ENCODE peak calls at places on chromosomes 7 and 10, in four cellular contexts. G is pancreas, H is BJ, M is GM12865. J is an unnamed sample.
A peak's percentile ranks its signal among the peaks of the same experiment; 100 is the strongest.

GRCh38 chr7:105837765-105838241 is 38.6 kb downstream of the ATXN7L1 start:
- DNase-seq in G (no peak), H (no peak), M (no peak), J (no peak)

GRCh38 chr10:110426294-110427153 is 71.2 kb upstream of the DUSP5 start:
- DNase-seq in G (no peak), H (peak; percentile 86), M (peak; percentile 64), J (peak; percentile 24)

GRCh38 chr7:72123913-72124312 is 288.2 kb downstream of the CALN1 start:
- DNase-seq in G (no peak), H (no peak), M (no peak), J (no peak)

GRCh38 chr10:80252296-80252887 is 37.1 kb downstream of the MAT1A start:
- DNase-seq in G (no peak), H (no peak), M (no peak), J (no peak)

GRCh38 chr10:23657677-23658076 is 218.8 kb downstream of the OTUD1 start:
- DNase-seq in G (no peak), H (no peak), M (no peak), J (no peak)

GRCh38 chr7:95772298-95772770 is at the start of gene DYNC1I1:
- DNase-seq in G (peak; percentile 87), H (no peak), M (peak; percentile 59), J (peak; percentile 85)

GRCh38 chr7:79241288-79242055 is 212.0 kb downstream of the MAGI2 start:
- DNase-seq in G (no peak), H (peak; percentile 71), M (no peak), J (no peak)

GRCh38 chr7:57867884-57868701 is 418.1 kb downstream of the ZNF716 start:
- DNase-seq in G (peak; percentile 30), H (no peak), M (no peak), J (peak; percentile 2)

GRCh38 chr7:57868771-57869483 is 418.9 kb downstream of the ZNF716 start:
- DNase-seq in G (peak; percentile 27), H (no peak), M (no peak), J (peak; percentile 2)

GRCh38 chr7:131945313-131945831 is 388.9 kb upstream of the PODXL start:
- DNase-seq in G (peak; percentile 75), H (no peak), M (peak; percentile 42), J (peak; percentile 59)

GRCh38 chr7:20993693-20994092 is 207.0 kb upstream of the SP8 start:
- DNase-seq in G (no peak), H (no peak), M (no peak), J (no peak)

GRCh38 chr10:91190876-91191580 is 29.4 kb upstream of the PCGF5 start:
- DNase-seq in G (no peak), H (no peak), M (peak; percentile 53), J (no peak)

GRCh38 chr10:80598084-80598798 is 60.5 kb downstream of the SH2D4B start:
- DNase-seq in G (no peak), H (no peak), M (peak; percentile 54), J (peak; percentile 61)

GRCh38 chr7:14639329-14639728 is 263.2 kb downstream of the DGKB start:
- DNase-seq in G (no peak), H (no peak), M (no peak), J (no peak)

GRCh38 chr10:3955954-3956617 is 171.1 kb upstream of the KLF6 start:
- DNase-seq in G (no peak), H (no peak), M (no peak), J (no peak)

GRCh38 chr10:46267132-46267985 is 19.4 kb upstream of the ANTXRL start:
- DNase-seq in G (no peak), H (no peak), M (no peak), J (no peak)

GRCh38 chr10:99958806-99959205 is 50.9 kb downstream of the DNMBP start:
- DNase-seq in G (no peak), H (no peak), M (no peak), J (no peak)

GRCh38 chr10:99966306-99966705 is 43.4 kb downstream of the DNMBP start:
- DNase-seq in G (no peak), H (peak; percentile 62), M (no peak), J (no peak)

GRCh38 chr10:99967961-99968360 is 41.8 kb downstream of the DNMBP start:
- DNase-seq in G (no peak), H (no peak), M (no peak), J (no peak)

GRCh38 chr10:99965700-99966099 is 44.0 kb downstream of the DNMBP start:
- DNase-seq in G (no peak), H (no peak), M (no peak), J (no peak)

DNA sequence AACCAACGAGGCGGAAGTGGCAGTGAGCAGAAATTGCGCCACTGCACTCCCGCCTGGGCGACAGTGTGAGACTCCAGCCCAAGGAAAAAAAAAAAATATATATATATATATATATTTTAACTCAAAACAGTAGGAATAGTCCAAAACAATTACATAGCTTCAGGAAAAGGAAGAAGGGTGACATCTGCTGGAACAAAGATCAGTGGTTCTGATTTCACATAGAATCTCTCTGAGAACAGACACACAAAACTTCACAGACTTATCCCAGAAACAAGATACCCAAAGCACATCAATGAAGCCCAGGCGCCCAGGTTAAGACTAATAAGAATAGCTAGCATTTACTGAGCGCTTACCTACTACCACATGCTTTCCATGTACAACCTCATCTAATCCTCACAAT is 45.0 kb downstream of the DNMBP start:
- DNase-seq in G (no peak), H (no peak), M (no peak), J (no peak)
- TF ChIP-seq CTCF in G (no peak), H (peak; percentile 8), M (no peak), J (no peak)

GRCh38 chr7:154857728-154858681 is 144.9 kb downstream of the PAXIP1 start:
- DNase-seq in G (no peak), H (no peak), M (no peak), J (no peak)
- TF ChIP-seq CTCF in G (no peak), H (no peak), M (no peak), J (no peak)

GRCh38 chr10:123413353-123413752 is 252.8 kb upstream of the GPR26 start:
- DNase-seq in G (no peak), H (no peak), M (peak; percentile 48), J (no peak)
- TF ChIP-seq CTCF in G (no peak), H (no peak), M (peak; percentile 31), J (no peak)

GRCh38 chr10:61941202-61941651 is 39.7 kb downstream of the ARID5B start:
- DNase-seq in G (no peak), H (no peak), M (no peak), J (no peak)

GRCh38 chr10:61939575-61940301 is 38.2 kb downstream of the ARID5B start:
- DNase-seq in G (no peak), H (peak; percentile 81), M (peak; percentile 52), J (no peak)

GRCh38 chr10:61942997-61943457 is 41.5 kb downstream of the ARID5B start:
- DNase-seq in G (no peak), H (peak; percentile 39), M (peak; percentile 33), J (no peak)

GRCh38 chr10:61944445-61945123 is 43.1 kb downstream of the ARID5B start:
- DNase-seq in G (no peak), H (no peak), M (peak; percentile 43), J (no peak)

GRCh38 chr10:61943699-61944444 is 42.4 kb downstream of the ARID5B start:
- DNase-seq in G (no peak), H (no peak), M (peak; percentile 82), J (no peak)
- TF ChIP-seq CTCF in G (no peak), H (no peak), M (peak; percentile 13), J (no peak)

GRCh38 chr10:36504752-36505151 is 620.6 kb upstream of the ANKRD30A start:
- DNase-seq in G (no peak), H (no peak), M (no peak), J (no peak)
- TF ChIP-seq CTCF in G (no peak), H (no peak), M (no peak), J (no peak)

DNA sequence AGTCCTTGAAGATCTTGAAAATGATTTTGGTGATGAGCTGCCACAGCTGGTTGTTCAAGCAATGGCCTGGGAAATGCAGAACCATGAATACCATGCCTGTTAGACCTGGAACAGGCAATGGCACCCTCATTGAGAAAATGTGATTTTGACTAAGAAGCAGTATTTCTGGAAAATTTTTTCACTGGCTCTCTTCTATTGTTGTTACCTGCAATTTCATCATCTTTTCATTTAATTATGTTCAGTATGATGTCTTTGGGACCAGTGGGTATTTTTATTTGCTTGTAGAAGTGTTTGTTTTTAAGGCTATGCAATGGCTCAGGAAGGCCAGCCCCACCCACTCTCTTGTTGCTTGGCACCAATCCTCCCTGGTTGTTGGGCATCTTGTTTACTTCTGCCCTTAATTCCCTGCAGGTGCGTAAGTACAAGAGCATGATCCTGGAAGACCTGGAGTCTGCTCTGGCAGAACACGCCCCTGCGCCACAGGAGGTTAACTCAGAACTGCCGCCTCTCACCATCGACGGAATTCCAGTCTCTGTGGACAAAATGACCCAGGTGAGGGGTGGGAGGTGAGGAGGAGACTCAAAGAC is 78.6 kb downstream of the NRF1 start:
- DNase-seq in G (no peak), H (no peak), M (no peak), J (no peak)
- TF ChIP-seq CTCF in G (no peak), H (no peak), M (no peak), J (no peak)

GRCh38 chr7:34084651-34085050 is 179.3 kb downstream of the BMPER start:
- DNase-seq in G (no peak), H (no peak), M (no peak), J (no peak)

GRCh38 chr7:34091330-34091917 is 186.1 kb downstream of the BMPER start:
- DNase-seq in G (no peak), H (no peak), M (peak; percentile 46), J (no peak)

GRCh38 chr7:34090796-34091195 is 185.5 kb downstream of the BMPER start:
- DNase-seq in G (no peak), H (no peak), M (no peak), J (no peak)

GRCh38 chr7:34086064-34086463 is 180.7 kb downstream of the BMPER start:
- DNase-seq in G (no peak), H (no peak), M (no peak), J (no peak)

DNA sequence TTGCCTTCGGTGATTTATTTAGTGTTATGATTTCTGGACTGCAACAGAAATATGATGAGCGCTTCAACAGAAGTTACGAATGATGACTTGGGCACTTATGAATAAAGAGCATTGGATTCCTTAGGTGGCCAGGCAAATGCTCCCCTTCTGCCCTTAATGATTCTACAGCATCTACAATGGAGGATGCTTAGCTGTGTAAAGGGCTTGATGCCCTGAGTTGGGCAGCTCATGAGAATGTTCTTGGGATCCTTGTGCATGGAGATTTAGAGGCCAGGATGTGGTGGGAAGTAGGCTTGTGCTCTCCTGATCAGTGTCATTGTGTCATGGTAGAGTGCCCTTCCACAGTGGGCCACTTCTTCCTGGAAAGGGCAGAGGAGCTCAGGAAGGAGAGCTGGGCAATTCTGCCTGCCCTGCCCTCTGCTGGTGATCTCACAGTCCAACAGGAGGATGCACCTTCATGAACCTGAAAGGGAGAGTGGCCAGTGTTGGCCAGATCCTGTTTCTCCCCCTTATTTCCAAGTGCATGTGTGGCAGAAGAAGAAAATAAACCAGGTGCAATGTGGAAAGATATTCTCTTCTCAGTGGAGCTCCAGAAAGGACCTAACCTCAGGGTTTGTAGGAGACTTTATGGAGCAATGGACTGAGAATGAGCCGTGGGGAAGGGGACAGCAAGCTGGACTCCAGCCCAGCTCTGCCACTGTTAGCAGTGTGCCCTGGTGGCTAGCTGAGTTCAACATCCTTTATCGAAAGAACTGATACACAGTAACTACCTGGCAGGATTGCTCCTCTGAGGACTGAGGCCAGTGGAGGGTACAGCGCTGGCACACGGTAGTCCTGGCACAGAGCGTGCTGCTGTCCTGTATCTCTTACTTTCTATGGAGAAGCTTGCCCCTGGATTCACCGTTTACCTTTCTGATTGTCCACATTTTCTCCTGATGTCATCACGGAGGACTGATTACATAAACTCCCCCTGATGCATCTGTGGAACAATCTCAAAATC is 182.9 kb downstream of the BMPER start:
- DNase-seq in G (no peak), H (no peak), M (peak; percentile 5), J (no peak)
- TF ChIP-seq CTCF in G (no peak), H (peak; percentile 74), M (peak; percentile 48), J (peak; percentile 21)

GRCh38 chr10:74156919-74157289 is 5.9 kb downstream of the ADK start:
- DNase-seq in G (no peak), H (no peak), M (peak; percentile 64), J (no peak)
- TF ChIP-seq CTCF in G (no peak), H (no peak), M (no peak), J (no peak)

J was measured in GM20000.